ENCODE peak calls at places on chromosomes 13 and 19, in five cellular contexts. P is fibroblast of lung, H is psoas muscle, I is GM23338, K is heart right ventricle. R is an unnamed sample. For H3K4me1, the result is how much of the 10 kb centered on the place peaks cover.

GRCh38 chr13:76286178-76286577 is 600.0 kb downstream of the KCTD12 start:
- DNase-seq in P (peak), H (no peak), I (no peak), K (no peak), R (peak)

GRCh38 chr13:110869231-110869804 is 45.6 kb downstream of the ANKRD10 start:
- DNase-seq in P (peak), H (peak), I (peak), K (peak), R (no peak)

GRCh38 chr19:2524840-2525723 is 49.2 kb downstream of the GADD45B start:
- DNase-seq in P (peak), H (peak), I (peak), K (no peak), R (peak)

GRCh38 chr13:111325941-111326620 is 5.6 kb downstream of the TEX29 start:
- DNase-seq in P (no peak), H (no peak), I (no peak), K (no peak), R (no peak)

GRCh38 chr13:43348397-43348796 is 325.0 kb downstream of the DNAJC15 start:
- DNase-seq in P (peak), H (no peak), I (no peak), K (no peak), R (peak)

GRCh38 chr19:45115809-45116615 is 23.0 kb downstream of the PPP1R37 start:
- DNase-seq in P (no peak), H (peak), I (no peak), K (no peak), R (no peak)

GRCh38 chr13:39875111-39875510 is 219.6 kb downstream of the COG6 start:
- DNase-seq in P (no peak), H (no peak), I (no peak), K (no peak), R (no peak)

GRCh38 chr13:92901739-92902138 is 324.9 kb upstream of the GPC6 start:
- DNase-seq in P (peak), H (no peak), I (no peak), K (no peak), R (no peak)

GRCh38 chr19:18860302-18860700 is 28.5 kb downstream of the UPF1 start:
- DNase-seq in P (no peak), H (no peak), I (no peak), K (no peak), R (no peak)

GRCh38 chr19:50356691-50357177 is 8.7 kb downstream of the NAPSA start:
- DNase-seq in P (no peak), H (no peak), I (no peak), K (no peak), R (no peak)

GRCh38 chr13:84649853-84650252 is 767.6 kb upstream of the SLITRK1 start:
- DNase-seq in P (peak), H (no peak), I (no peak), K (peak), R (peak)

GRCh38 chr13:32894589-32895001 is 121.6 kb upstream of the KL start:
- DNase-seq in P (peak), H (no peak), I (no peak), K (no peak), R (peak)

GRCh38 chr13:49781791-49782190 is 10.7 kb downstream of the KPNA3 start:
- DNase-seq in P (no peak), H (no peak), I (no peak), K (no peak), R (no peak)

GRCh38 chr13:75353786-75354193 is 128.2 kb downstream of the TBC1D4 start:
- DNase-seq in P (peak), H (no peak), I (no peak), K (no peak), R (peak)

GRCh38 chr19:7307590-7308218 is 13.5 kb upstream of the INSR start:
- DNase-seq in P (no peak), H (no peak), I (no peak), K (no peak), R (no peak)

GRCh38 chr13:93450226-93450625 is 223.6 kb downstream of the GPC6 start:
- DNase-seq in P (peak), H (no peak), I (no peak), K (no peak), R (peak)

GRCh38 chr13:114185182-114185971 is 6.3 kb downstream of the CFAP97D2 start:
- DNase-seq in P (no peak), H (no peak), I (no peak), K (peak), R (no peak)

GRCh38 chr13:85497652-85498051 is 301.6 kb downstream of the SLITRK6 start:
- DNase-seq in P (peak), H (no peak), I (no peak), K (no peak), R (peak)

GRCh38 chr19:3403489-3404323 is 37.3 kb downstream of the NFIC start:
- DNase-seq in P (peak), H (peak), I (peak), K (peak), R (peak)

GRCh38 chr13:94641432-94641941 is 39.8 kb downstream of the GPR180 start:
- DNase-seq in P (peak), H (no peak), I (peak), K (no peak), R (peak)

GRCh38 chr19:46760363-46760762 is 14.1 kb upstream of the STRN4 start:
- DNase-seq in P (no peak), H (no peak), I (no peak), K (no peak), R (no peak)

GRCh38 chr13:49821216-49821820 is 28.8 kb upstream of the KPNA3 start:
- DNase-seq in P (no peak), H (no peak), I (peak), K (no peak), R (no peak)

GRCh38 chr13:63344711-63345110 is 1929.1 kb upstream of the PCDH20 start:
- DNase-seq in P (no peak), H (no peak), I (no peak), K (no peak), R (no peak)

GRCh38 chr13:110634558-110634957 is 19.2 kb downstream of the NAXD start:
- DNase-seq in P (peak), H (no peak), I (no peak), K (no peak), R (peak)

GRCh38 chr19:3250675-3251074 is 26.2 kb downstream of the CELF5 start:
- DNase-seq in P (no peak), H (no peak), I (peak), K (no peak), R (no peak)

GRCh38 chr13:79445968-79446645 is 34.8 kb upstream of the NDFIP2 start:
- DNase-seq in P (no peak), H (no peak), I (peak), K (no peak), R (no peak)

GRCh38 chr19:39544201-39544903 is 4.4 kb upstream of the EID2 start:
- DNase-seq in P (peak), H (no peak), I (no peak), K (no peak), R (peak)

GRCh38 chr13:113474179-113474578 is 16.3 kb downstream of the DCUN1D2 start:
- DNase-seq in P (no peak), H (no peak), I (no peak), K (no peak), R (peak)

GRCh38 chr13:113941571-113942191 is 32.2 kb downstream of the C13orf46 start:
- DNase-seq in P (peak), H (peak), I (no peak), K (no peak), R (no peak)

GRCh38 chr13:51811920-51812328 is 8.0 kb upstream of the DHRS12 start:
- DNase-seq in P (no peak), H (no peak), I (no peak), K (no peak), R (no peak)

GRCh38 chr19:40216777-40217026 is 1.5 kb downstream of the TTC9B start:
- DNase-seq in P (no peak), H (no peak), I (no peak), K (no peak), R (no peak)

GRCh38 chr13:32504263-32504662 is 34.3 kb downstream of the N4BP2L2 start:
- DNase-seq in P (no peak), H (no peak), I (no peak), K (no peak), R (no peak)

GRCh38 chr19:29247912-29248311 is 35.0 kb upstream of the UQCRFS1 start:
- DNase-seq in P (no peak), H (no peak), I (no peak), K (no peak), R (no peak)

GRCh38 chr13:65387743-65388347 is 1842.3 kb downstream of the PCDH9 start:
- DNase-seq in P (no peak), H (no peak), I (peak), K (no peak), R (no peak)

GRCh38 chr19:1258707-1259205 is 10.4 kb downstream of the MIDN start:
- DNase-seq in P (no peak), H (no peak), I (no peak), K (no peak), R (no peak)
- H3K4me1 ChIP-seq in P (half or more), H (half or more), I (half or more), K (half or more), R (half or more)

GRCh38 chr13:20106751-20107150 is 54.1 kb downstream of the GJA3 start:
- DNase-seq in P (no peak), H (no peak), I (no peak), K (no peak), R (no peak)

GRCh38 chr13:20105161-20105689 is 55.6 kb downstream of the GJA3 start:
- DNase-seq in P (no peak), H (no peak), I (no peak), K (no peak), R (no peak)

GRCh38 chr13:20099319-20099718 is 61.5 kb downstream of the GJA3 start:
- DNase-seq in P (no peak), H (no peak), I (peak), K (no peak), R (no peak)

GRCh38 chr13:20101467-20102316 is 59.2 kb downstream of the GJA3 start:
- DNase-seq in P (no peak), H (no peak), I (no peak), K (no peak), R (no peak)

DNA sequence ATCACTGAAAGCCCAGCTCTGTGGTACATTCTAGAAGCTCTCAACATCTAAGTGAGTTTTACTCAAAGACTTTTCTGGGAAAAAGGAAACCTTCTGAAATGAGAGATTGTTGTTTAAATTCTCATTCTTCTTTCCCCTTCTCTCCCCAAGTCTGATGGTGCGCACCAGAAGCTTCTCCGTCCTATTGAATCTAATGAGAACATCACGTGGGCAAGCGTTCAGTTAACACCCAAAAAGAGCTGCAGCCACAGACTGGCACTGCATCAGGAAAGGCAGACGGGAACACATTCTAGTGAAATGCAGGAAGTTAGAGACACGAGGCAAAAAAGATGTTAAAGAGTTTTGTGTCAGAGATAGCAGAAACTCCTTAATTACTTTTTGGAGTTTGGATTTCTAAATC is 58.1 kb downstream of the GJA3 start:
- DNase-seq in P (no peak), H (no peak), I (no peak), K (no peak), R (no peak)
- H3K4me1 ChIP-seq in P (under half), H (under half), I (under half), K (under half), R (under half)

GRCh38 chr19:6064703-6065073 is 45.6 kb downstream of the RFX2 start:
- DNase-seq in P (no peak), H (no peak), I (no peak), K (no peak), R (no peak)

GRCh38 chr19:6067975-6068374 is 42.3 kb downstream of the RFX2 start:
- DNase-seq in P (no peak), H (no peak), I (no peak), K (no peak), R (no peak)

GRCh38 chr19:6065685-6066365 is 44.5 kb downstream of the RFX2 start:
- DNase-seq in P (peak), H (no peak), I (peak), K (peak), R (peak)

GRCh38 chr19:6068711-6069110 is 41.6 kb downstream of the RFX2 start:
- DNase-seq in P (no peak), H (no peak), I (no peak), K (no peak), R (no peak)

GRCh38 chr19:6066661-6067646 is 43.3 kb downstream of the RFX2 start:
- DNase-seq in P (peak), H (peak), I (peak), K (peak), R (peak)
- H3K4me1 ChIP-seq in P (under half), H (under half), I (under half), K (half or more), R (under half)

GRCh38 chr19:1181606-1182005 is 7.5 kb upstream of the SBNO2 start:
- DNase-seq in P (no peak), H (peak), I (no peak), K (no peak), R (no peak)
- H3K4me1 ChIP-seq in P (under half), H (under half), I (under half), K (under half), R (under half)

DNA sequence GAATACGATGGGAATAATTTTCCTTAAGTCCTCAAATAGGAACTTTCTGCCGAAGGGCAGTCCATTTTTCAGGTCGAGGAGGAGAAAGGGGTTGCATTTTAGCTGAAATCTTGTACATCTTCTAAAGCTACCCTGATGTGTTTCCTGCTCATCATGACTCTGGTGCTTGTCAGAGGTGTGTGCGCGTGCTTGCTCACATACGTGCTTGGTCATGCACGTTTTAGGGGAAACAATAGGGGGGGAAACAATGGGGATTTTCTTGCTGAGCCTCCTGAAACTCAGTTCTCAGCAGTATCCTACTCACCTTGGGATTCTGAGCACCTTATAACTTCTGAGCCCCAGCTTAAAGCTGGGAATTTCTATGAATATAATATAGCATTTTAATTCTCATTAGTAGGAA is 44.7 kb downstream of the TM9SF2 start:
- DNase-seq in P (no peak), H (no peak), I (no peak), K (no peak), R (no peak)
- H3K4me1 ChIP-seq in P (under half), H (under half), I (under half), K (under half), R (under half)